ENCODE peak calls at places on chromosomes 7 and 10, in four cellular contexts. P is IMR-90; Q is NCI-H2081; D is activated CD8-positive, alpha-beta memory T cell treated with anti-CD3 and anti-CD28 coated beads for 48 hours. N is an unnamed sample.

GRCh38 chr7:48130658-48131108 is 40.6 kb upstream of the ABCA13 start:
- DNase-seq in D (no peak), P (peak), Q (no peak), N (peak)

GRCh38 chr7:149883452-149883861 is 9.7 kb downstream of the ATP6V0E2 start:
- DNase-seq in P (peak), D (no peak), Q (peak), N (peak)

GRCh38 chr10:103605359-103606156 is 112.1 kb downstream of the NEURL1 start:
- DNase-seq in P (peak), Q (peak), D (peak), N (peak)

GRCh38 chr7:72335561-72336381 is 76.4 kb downstream of the CALN1 start:
- DNase-seq in D (no peak), Q (no peak), P (no peak), N (no peak)

GRCh38 chr7:11228515-11228914 is 254.8 kb downstream of the PHF14 start:
- DNase-seq in P (no peak), D (no peak), Q (no peak), N (peak)

GRCh38 chr7:156448918-156449317 is 191.7 kb upstream of the RNF32 start:
- DNase-seq in D (no peak), Q (no peak), P (no peak), N (no peak)

GRCh38 chr7:47572939-47573757 is 8.8 kb downstream of the TNS3 start:
- DNase-seq in Q (no peak), P (no peak), D (no peak), N (no peak)

GRCh38 chr10:22670796-22671195 is 43.6 kb downstream of the PIP4K2A start:
- DNase-seq in P (peak), Q (no peak), D (no peak), N (no peak)

GRCh38 chr10:91313761-91314520 is 93.5 kb downstream of the PCGF5 start:
- DNase-seq in Q (no peak), D (no peak), P (peak), N (peak)

GRCh38 chr10:100569687-100570517 is 34.2 kb downstream of the HIF1AN start:
- DNase-seq in P (no peak), Q (no peak), D (no peak), N (no peak)

GRCh38 chr7:132666076-132666775 is 90.0 kb upstream of the PLXNA4 start:
- DNase-seq in D (no peak), Q (no peak), P (peak), N (peak)

GRCh38 chr7:39691821-39692220 is 68.4 kb downstream of the RALA start:
- DNase-seq in P (peak), D (no peak), Q (no peak), N (peak)

GRCh38 chr7:4762121-4763055 is 13.0 kb upstream of the AP5Z1 start:
- DNase-seq in D (no peak), Q (no peak), P (no peak), N (no peak)

GRCh38 chr10:97140887-97141745 is 44.6 kb downstream of the SLIT1 start:
- DNase-seq in D (no peak), P (no peak), Q (no peak), N (no peak)

GRCh38 chr10:33334170-33334838 is at the start of gene NRP1:
- DNase-seq in Q (peak), P (no peak), D (no peak), N (peak)

GRCh38 chr10:17453377-17454091 is 861 bp downstream of the ST8SIA6 start:
- DNase-seq in Q (peak), D (no peak), P (no peak), N (peak)

GRCh38 chr7:8436965-8437364 is 3.6 kb downstream of the NXPH1 start:
- DNase-seq in D (peak), Q (peak), P (no peak), N (no peak)

GRCh38 chr10:43926875-43927406 is 278.3 kb upstream of the ZNF32 start:
- DNase-seq in D (no peak), Q (no peak), P (no peak), N (no peak)

GRCh38 chr7:141702047-141702567 is at the start of gene DENND11:
- DNase-seq in D (no peak), P (peak), Q (peak), N (peak)

GRCh38 chr7:108418941-108419340 is 37.3 kb downstream of the NRCAM start:
- DNase-seq in Q (no peak), D (no peak), P (no peak), N (no peak)

GRCh38 chr7:70417061-70417655 is 714.8 kb upstream of the GALNT17 start:
- DNase-seq in P (no peak), Q (no peak), D (no peak), N (no peak)

GRCh38 chr7:138865843-138866242 is 67.8 kb upstream of the ATP6V0A4 start:
- DNase-seq in D (no peak), P (no peak), Q (no peak), N (no peak)

GRCh38 chr7:19522486-19522885 is 186.4 kb downstream of the POLR1F start:
- DNase-seq in Q (no peak), P (peak), D (no peak), N (peak)

GRCh38 chr10:29719281-29719675 is 84.5 kb upstream of the SVIL start:
- DNase-seq in P (no peak), D (no peak), Q (no peak), N (no peak)

GRCh38 chr7:155002411-155003214 is at the start of gene PAXIP1:
- DNase-seq in Q (peak), D (no peak), P (peak), N (peak)

GRCh38 chr7:30430300-30430699 is 48.3 kb downstream of the NOD1 start:
- DNase-seq in Q (no peak), P (no peak), D (no peak), N (no peak)

GRCh38 chr10:88120599-88121333 is 257.3 kb downstream of the PTEN start:
- DNase-seq in Q (no peak), P (no peak), D (no peak), N (no peak)

GRCh38 chr10:124005091-124005490 is 88.3 kb downstream of the CHST15 start:
- DNase-seq in Q (no peak), P (no peak), D (no peak), N (no peak)

GRCh38 chr7:73904219-73905136 is 43.5 kb downstream of the TMEM270 start:
- DNase-seq in D (no peak), P (no peak), Q (no peak), N (peak)